ENCODE peak calls at places on chromosome 9, in nine cellular contexts. One of them, this sample, is unnamed.
A peak's percentile ranks its signal among the peaks of the same experiment; 100 is the strongest.

GRCh38 chr9:19087601-19088000 is 15.1 kb downstream of the HAUS6 start:
- DNase-seq in kidney epithelial cell: peak; percentile 80
- DNase-seq in PC-3: peak; percentile 30
- DNase-seq in chondrocyte: no peak
- DNase-seq in cardiac muscle cell: no peak
- DNase-seq in upper lobe of right lung: no peak
- DNase-seq in activated CD8-positive, alpha-beta T cell treated with anti-CD3 and anti-CD28 coated beads for 36 hours: no peak
- DNase-seq in osteoblast: no peak
- DNase-seq in keratinocyte: no peak
- DNase-seq in this sample: peak; percentile 47

GRCh38 chr9:76394896-76395244 is 644 bp upstream of the RFK start:
- DNase-seq in kidney epithelial cell: no peak
- DNase-seq in PC-3: peak; percentile 30
- DNase-seq in chondrocyte: no peak
- DNase-seq in cardiac muscle cell: peak; percentile 67
- DNase-seq in upper lobe of right lung: no peak
- DNase-seq in activated CD8-positive, alpha-beta T cell treated with anti-CD3 and anti-CD28 coated beads for 36 hours: peak; percentile 78
- DNase-seq in osteoblast: peak; percentile 58
- DNase-seq in keratinocyte: no peak
- DNase-seq in this sample: no peak

GRCh38 chr9:93827545-93828330 is 127.4 kb downstream of the BARX1 start:
- DNase-seq in kidney epithelial cell: no peak
- DNase-seq in PC-3: peak; percentile 59
- DNase-seq in chondrocyte: no peak
- DNase-seq in cardiac muscle cell: peak; percentile 68
- DNase-seq in upper lobe of right lung: peak; percentile 78
- DNase-seq in activated CD8-positive, alpha-beta T cell treated with anti-CD3 and anti-CD28 coated beads for 36 hours: peak; percentile 53
- DNase-seq in osteoblast: peak; percentile 99
- DNase-seq in keratinocyte: no peak
- DNase-seq in this sample: peak; percentile 31

GRCh38 chr9:100285601-100286000 is 67.1 kb downstream of the TEX10 start:
- DNase-seq in kidney epithelial cell: no peak
- DNase-seq in PC-3: no peak
- DNase-seq in chondrocyte: no peak
- DNase-seq in cardiac muscle cell: no peak
- DNase-seq in upper lobe of right lung: no peak
- DNase-seq in activated CD8-positive, alpha-beta T cell treated with anti-CD3 and anti-CD28 coated beads for 36 hours: no peak
- DNase-seq in osteoblast: peak; percentile 32
- DNase-seq in keratinocyte: no peak
- DNase-seq in this sample: no peak

GRCh38 chr9:114361542-114361941 is 26.2 kb downstream of the AKNA start:
- DNase-seq in kidney epithelial cell: no peak
- DNase-seq in PC-3: no peak
- DNase-seq in chondrocyte: peak; percentile 77
- DNase-seq in cardiac muscle cell: no peak
- DNase-seq in upper lobe of right lung: peak; percentile 43
- DNase-seq in activated CD8-positive, alpha-beta T cell treated with anti-CD3 and anti-CD28 coated beads for 36 hours: no peak
- DNase-seq in osteoblast: no peak
- DNase-seq in keratinocyte: no peak
- DNase-seq in this sample: no peak

GRCh38 chr9:21668504-21668903 is 133.9 kb upstream of the MTAP start:
- DNase-seq in kidney epithelial cell: no peak
- DNase-seq in PC-3: no peak
- DNase-seq in chondrocyte: no peak
- DNase-seq in cardiac muscle cell: no peak
- DNase-seq in upper lobe of right lung: no peak
- DNase-seq in activated CD8-positive, alpha-beta T cell treated with anti-CD3 and anti-CD28 coated beads for 36 hours: no peak
- DNase-seq in osteoblast: no peak
- DNase-seq in keratinocyte: no peak
- DNase-seq in this sample: no peak

GRCh38 chr9:97985058-97985861 is 2.1 kb downstream of the ANP32B start:
- DNase-seq in kidney epithelial cell: no peak
- DNase-seq in PC-3: peak; percentile 25
- DNase-seq in chondrocyte: no peak
- DNase-seq in cardiac muscle cell: peak; percentile 15
- DNase-seq in upper lobe of right lung: no peak
- DNase-seq in activated CD8-positive, alpha-beta T cell treated with anti-CD3 and anti-CD28 coated beads for 36 hours: peak; percentile 63
- DNase-seq in osteoblast: peak; percentile 86
- DNase-seq in keratinocyte: no peak
- DNase-seq in this sample: peak; percentile 50

GRCh38 chr9:93093081-93093448 is 3.0 kb upstream of the CARD19 start:
- DNase-seq in kidney epithelial cell: no peak
- DNase-seq in PC-3: no peak
- DNase-seq in chondrocyte: peak; percentile 7
- DNase-seq in cardiac muscle cell: no peak
- DNase-seq in upper lobe of right lung: peak; percentile 19
- DNase-seq in activated CD8-positive, alpha-beta T cell treated with anti-CD3 and anti-CD28 coated beads for 36 hours: peak; percentile 3
- DNase-seq in osteoblast: no peak
- DNase-seq in keratinocyte: no peak
- DNase-seq in this sample: no peak

GRCh38 chr9:116493183-116493582 is 193.9 kb upstream of the TRIM32 start:
- DNase-seq in kidney epithelial cell: no peak
- DNase-seq in PC-3: no peak
- DNase-seq in chondrocyte: no peak
- DNase-seq in cardiac muscle cell: no peak
- DNase-seq in upper lobe of right lung: no peak
- DNase-seq in activated CD8-positive, alpha-beta T cell treated with anti-CD3 and anti-CD28 coated beads for 36 hours: no peak
- DNase-seq in osteoblast: no peak
- DNase-seq in keratinocyte: no peak
- DNase-seq in this sample: no peak

GRCh38 chr9:115507148-115507547 is 389.2 kb upstream of the TNC start:
- DNase-seq in kidney epithelial cell: no peak
- DNase-seq in PC-3: no peak
- DNase-seq in chondrocyte: no peak
- DNase-seq in cardiac muscle cell: no peak
- DNase-seq in upper lobe of right lung: no peak
- DNase-seq in activated CD8-positive, alpha-beta T cell treated with anti-CD3 and anti-CD28 coated beads for 36 hours: no peak
- DNase-seq in osteoblast: no peak
- DNase-seq in keratinocyte: no peak
- DNase-seq in this sample: no peak

GRCh38 chr9:3441197-3441816 is 84.5 kb downstream of the RFX3 start:
- DNase-seq in kidney epithelial cell: peak; percentile 18
- DNase-seq in PC-3: peak; percentile 63
- DNase-seq in chondrocyte: no peak
- DNase-seq in cardiac muscle cell: peak; percentile 66
- DNase-seq in upper lobe of right lung: no peak
- DNase-seq in activated CD8-positive, alpha-beta T cell treated with anti-CD3 and anti-CD28 coated beads for 36 hours: peak; percentile 73
- DNase-seq in osteoblast: no peak
- DNase-seq in keratinocyte: no peak
- DNase-seq in this sample: peak; percentile 68

GRCh38 chr9:112041536-112042243 is 133.4 kb downstream of the SUSD1 start:
- DNase-seq in kidney epithelial cell: peak; percentile 100
- DNase-seq in PC-3: peak; percentile 96
- DNase-seq in chondrocyte: peak; percentile 94
- DNase-seq in cardiac muscle cell: no peak
- DNase-seq in upper lobe of right lung: no peak
- DNase-seq in activated CD8-positive, alpha-beta T cell treated with anti-CD3 and anti-CD28 coated beads for 36 hours: no peak
- DNase-seq in osteoblast: peak; percentile 77
- DNase-seq in keratinocyte: peak; percentile 99
- DNase-seq in this sample: peak; percentile 95

GRCh38 chr9:120307599-120307998 is 272.4 kb downstream of the CDK5RAP2 start:
- DNase-seq in kidney epithelial cell: no peak
- DNase-seq in PC-3: no peak
- DNase-seq in chondrocyte: no peak
- DNase-seq in cardiac muscle cell: no peak
- DNase-seq in upper lobe of right lung: no peak
- DNase-seq in activated CD8-positive, alpha-beta T cell treated with anti-CD3 and anti-CD28 coated beads for 36 hours: no peak
- DNase-seq in osteoblast: no peak
- DNase-seq in keratinocyte: no peak
- DNase-seq in this sample: no peak

GRCh38 chr9:13279284-13280162 is at the start of gene MPDZ:
- DNase-seq in kidney epithelial cell: no peak
- DNase-seq in PC-3: peak; percentile 48
- DNase-seq in chondrocyte: no peak
- DNase-seq in cardiac muscle cell: peak; percentile 86
- DNase-seq in upper lobe of right lung: peak; percentile 86
- DNase-seq in activated CD8-positive, alpha-beta T cell treated with anti-CD3 and anti-CD28 coated beads for 36 hours: peak; percentile 2
- DNase-seq in osteoblast: peak; percentile 96
- DNase-seq in keratinocyte: no peak
- DNase-seq in this sample: peak; percentile 55
- TF ChIP-seq CTCF in kidney epithelial cell: no peak
- TF ChIP-seq CTCF in PC-3: no peak
- TF ChIP-seq CTCF in chondrocyte: no peak
- TF ChIP-seq CTCF in cardiac muscle cell: no peak
- TF ChIP-seq CTCF in upper lobe of right lung: no peak
- TF ChIP-seq CTCF in activated CD8-positive, alpha-beta T cell treated with anti-CD3 and anti-CD28 coated beads for 36 hours: no peak
- TF ChIP-seq CTCF in osteoblast: no peak
- TF ChIP-seq CTCF in keratinocyte: no peak
- TF ChIP-seq CTCF in this sample: no peak

GRCh38 chr9:126335837-126336236 is 9.2 kb downstream of the MVB12B start:
- DNase-seq in kidney epithelial cell: no peak
- DNase-seq in PC-3: no peak
- DNase-seq in chondrocyte: no peak
- DNase-seq in cardiac muscle cell: no peak
- DNase-seq in upper lobe of right lung: no peak
- DNase-seq in activated CD8-positive, alpha-beta T cell treated with anti-CD3 and anti-CD28 coated beads for 36 hours: no peak
- DNase-seq in osteoblast: no peak
- DNase-seq in keratinocyte: no peak
- DNase-seq in this sample: no peak
- TF ChIP-seq CTCF in kidney epithelial cell: no peak
- TF ChIP-seq CTCF in PC-3: no peak
- TF ChIP-seq CTCF in chondrocyte: no peak
- TF ChIP-seq CTCF in cardiac muscle cell: no peak
- TF ChIP-seq CTCF in upper lobe of right lung: no peak
- TF ChIP-seq CTCF in activated CD8-positive, alpha-beta T cell treated with anti-CD3 and anti-CD28 coated beads for 36 hours: no peak
- TF ChIP-seq CTCF in osteoblast: no peak
- TF ChIP-seq CTCF in keratinocyte: no peak
- TF ChIP-seq CTCF in this sample: no peak

GRCh38 chr9:86282979-86283535 is 719 bp upstream of the ISCA1 start:
- DNase-seq in kidney epithelial cell: peak; percentile 75
- DNase-seq in PC-3: peak; percentile 66
- DNase-seq in chondrocyte: no peak
- DNase-seq in cardiac muscle cell: no peak
- DNase-seq in upper lobe of right lung: no peak
- DNase-seq in activated CD8-positive, alpha-beta T cell treated with anti-CD3 and anti-CD28 coated beads for 36 hours: no peak
- DNase-seq in osteoblast: peak; percentile 94
- DNase-seq in keratinocyte: peak; percentile 44
- DNase-seq in this sample: peak; percentile 75

GRCh38 chr9:86288501-86288900 is 6.2 kb upstream of the ISCA1 start:
- DNase-seq in kidney epithelial cell: no peak
- DNase-seq in PC-3: no peak
- DNase-seq in chondrocyte: no peak
- DNase-seq in cardiac muscle cell: no peak
- DNase-seq in upper lobe of right lung: no peak
- DNase-seq in activated CD8-positive, alpha-beta T cell treated with anti-CD3 and anti-CD28 coated beads for 36 hours: no peak
- DNase-seq in osteoblast: no peak
- DNase-seq in keratinocyte: no peak
- DNase-seq in this sample: no peak

GRCh38 chr9:86286278-86286677 is 3.9 kb upstream of the ISCA1 start:
- DNase-seq in kidney epithelial cell: no peak
- DNase-seq in PC-3: no peak
- DNase-seq in chondrocyte: no peak
- DNase-seq in cardiac muscle cell: no peak
- DNase-seq in upper lobe of right lung: no peak
- DNase-seq in activated CD8-positive, alpha-beta T cell treated with anti-CD3 and anti-CD28 coated beads for 36 hours: no peak
- DNase-seq in osteoblast: no peak
- DNase-seq in keratinocyte: no peak
- DNase-seq in this sample: no peak

GRCh38 chr9:86285247-86285646 is 2.9 kb upstream of the ISCA1 start:
- DNase-seq in kidney epithelial cell: no peak
- DNase-seq in PC-3: no peak
- DNase-seq in chondrocyte: no peak
- DNase-seq in cardiac muscle cell: no peak
- DNase-seq in upper lobe of right lung: no peak
- DNase-seq in activated CD8-positive, alpha-beta T cell treated with anti-CD3 and anti-CD28 coated beads for 36 hours: no peak
- DNase-seq in osteoblast: no peak
- DNase-seq in keratinocyte: no peak
- DNase-seq in this sample: no peak

GRCh38 chr9:86287013-86287412 is 4.7 kb upstream of the ISCA1 start:
- DNase-seq in kidney epithelial cell: peak; percentile 12
- DNase-seq in PC-3: peak; percentile 39
- DNase-seq in chondrocyte: no peak
- DNase-seq in cardiac muscle cell: peak; percentile 49
- DNase-seq in upper lobe of right lung: no peak
- DNase-seq in activated CD8-positive, alpha-beta T cell treated with anti-CD3 and anti-CD28 coated beads for 36 hours: peak; percentile 65
- DNase-seq in osteoblast: no peak
- DNase-seq in keratinocyte: no peak
- DNase-seq in this sample: peak; percentile 62
- TF ChIP-seq CTCF in kidney epithelial cell: peak; percentile 45
- TF ChIP-seq CTCF in PC-3: peak; percentile 49
- TF ChIP-seq CTCF in chondrocyte: peak; percentile 64
- TF ChIP-seq CTCF in cardiac muscle cell: peak; percentile 49
- TF ChIP-seq CTCF in upper lobe of right lung: peak; percentile 12
- TF ChIP-seq CTCF in activated CD8-positive, alpha-beta T cell treated with anti-CD3 and anti-CD28 coated beads for 36 hours: peak; percentile 52
- TF ChIP-seq CTCF in osteoblast: peak; percentile 35
- TF ChIP-seq CTCF in keratinocyte: peak; percentile 20
- TF ChIP-seq CTCF in this sample: no peak

GRCh38 chr9:6006968-6007769 is 8.3 kb downstream of the RANBP6 start:
- DNase-seq in kidney epithelial cell: peak; percentile 56
- DNase-seq in PC-3: peak; percentile 86
- DNase-seq in chondrocyte: peak; percentile 98
- DNase-seq in cardiac muscle cell: peak; percentile 92
- DNase-seq in upper lobe of right lung: peak; percentile 94
- DNase-seq in activated CD8-positive, alpha-beta T cell treated with anti-CD3 and anti-CD28 coated beads for 36 hours: peak; percentile 98
- DNase-seq in osteoblast: peak; percentile 92
- DNase-seq in keratinocyte: peak; percentile 33
- DNase-seq in this sample: peak; percentile 94
- TF ChIP-seq CTCF in kidney epithelial cell: no peak
- TF ChIP-seq CTCF in PC-3: no peak
- TF ChIP-seq CTCF in chondrocyte: peak; percentile 5
- TF ChIP-seq CTCF in cardiac muscle cell: no peak
- TF ChIP-seq CTCF in upper lobe of right lung: no peak
- TF ChIP-seq CTCF in activated CD8-positive, alpha-beta T cell treated with anti-CD3 and anti-CD28 coated beads for 36 hours: no peak
- TF ChIP-seq CTCF in osteoblast: no peak
- TF ChIP-seq CTCF in keratinocyte: no peak
- TF ChIP-seq CTCF in this sample: no peak

GRCh38 chr9:136782452-136782851 is 8.7 kb upstream of the TMEM141 start:
- DNase-seq in kidney epithelial cell: no peak
- DNase-seq in PC-3: no peak
- DNase-seq in chondrocyte: no peak
- DNase-seq in cardiac muscle cell: no peak
- DNase-seq in upper lobe of right lung: no peak
- DNase-seq in activated CD8-positive, alpha-beta T cell treated with anti-CD3 and anti-CD28 coated beads for 36 hours: no peak
- DNase-seq in osteoblast: no peak
- DNase-seq in keratinocyte: no peak
- DNase-seq in this sample: no peak
- TF ChIP-seq CTCF in kidney epithelial cell: no peak
- TF ChIP-seq CTCF in PC-3: no peak
- TF ChIP-seq CTCF in chondrocyte: no peak
- TF ChIP-seq CTCF in cardiac muscle cell: no peak
- TF ChIP-seq CTCF in upper lobe of right lung: no peak
- TF ChIP-seq CTCF in activated CD8-positive, alpha-beta T cell treated with anti-CD3 and anti-CD28 coated beads for 36 hours: no peak
- TF ChIP-seq CTCF in osteoblast: no peak
- TF ChIP-seq CTCF in keratinocyte: no peak
- TF ChIP-seq CTCF in this sample: no peak

GRCh38 chr9:77455312-77455927 is 192.7 kb downstream of the GNA14 start:
- DNase-seq in kidney epithelial cell: no peak
- DNase-seq in PC-3: peak; percentile 70
- DNase-seq in chondrocyte: no peak
- DNase-seq in cardiac muscle cell: no peak
- DNase-seq in upper lobe of right lung: no peak
- DNase-seq in activated CD8-positive, alpha-beta T cell treated with anti-CD3 and anti-CD28 coated beads for 36 hours: peak; percentile 62
- DNase-seq in osteoblast: no peak
- DNase-seq in keratinocyte: no peak
- DNase-seq in this sample: peak; percentile 51
- TF ChIP-seq CTCF in kidney epithelial cell: peak; percentile 26
- TF ChIP-seq CTCF in PC-3: peak; percentile 69
- TF ChIP-seq CTCF in chondrocyte: peak; percentile 54
- TF ChIP-seq CTCF in cardiac muscle cell: peak; percentile 70
- TF ChIP-seq CTCF in upper lobe of right lung: peak; percentile 60
- TF ChIP-seq CTCF in activated CD8-positive, alpha-beta T cell treated with anti-CD3 and anti-CD28 coated beads for 36 hours: peak; percentile 61
- TF ChIP-seq CTCF in osteoblast: peak; percentile 39
- TF ChIP-seq CTCF in keratinocyte: peak; percentile 82
- TF ChIP-seq CTCF in this sample: peak; percentile 38

GRCh38 chr9:71628247-71628646 is 140.1 kb downstream of the CEMIP2 start:
- DNase-seq in kidney epithelial cell: no peak
- DNase-seq in PC-3: peak; percentile 30
- DNase-seq in chondrocyte: no peak
- DNase-seq in cardiac muscle cell: no peak
- DNase-seq in upper lobe of right lung: no peak
- DNase-seq in activated CD8-positive, alpha-beta T cell treated with anti-CD3 and anti-CD28 coated beads for 36 hours: peak; percentile 7
- DNase-seq in osteoblast: no peak
- DNase-seq in keratinocyte: no peak
- DNase-seq in this sample: peak; percentile 24
- TF ChIP-seq CTCF in kidney epithelial cell: no peak
- TF ChIP-seq CTCF in PC-3: peak; percentile 56
- TF ChIP-seq CTCF in chondrocyte: peak; percentile 63
- TF ChIP-seq CTCF in cardiac muscle cell: peak; percentile 32
- TF ChIP-seq CTCF in upper lobe of right lung: peak; percentile 41
- TF ChIP-seq CTCF in activated CD8-positive, alpha-beta T cell treated with anti-CD3 and anti-CD28 coated beads for 36 hours: peak; percentile 33
- TF ChIP-seq CTCF in osteoblast: peak; percentile 51
- TF ChIP-seq CTCF in keratinocyte: peak; percentile 28
- TF ChIP-seq CTCF in this sample: peak; percentile 23

This sample was measured in MCF 10A.